ENCODE peak calls at places on chromosomes 7 and 10, in seven cellular contexts. One of them, this sample, is unnamed.

GRCh38 chr7:134602921-134603394 is 43.7 kb upstream of the BPGM start:
- DNase-seq in mammary epithelial cell: no peak
- DNase-seq in HCT116: no peak
- DNase-seq in neural progenitor cell: no peak
- DNase-seq in IMR-90: peak; percentile 28
- DNase-seq in GM23248: peak; percentile 69
- DNase-seq in mesenchymal stem cell: peak; percentile 54
- DNase-seq in this sample: no peak

GRCh38 chr10:108204528-108205313 is 1040.2 kb upstream of the SORCS1 start:
- DNase-seq in mammary epithelial cell: peak; percentile 55
- DNase-seq in HCT116: no peak
- DNase-seq in neural progenitor cell: peak; percentile 78
- DNase-seq in IMR-90: no peak
- DNase-seq in GM23248: peak; percentile 78
- DNase-seq in mesenchymal stem cell: no peak
- DNase-seq in this sample: no peak

GRCh38 chr7:103989200-103989784 is at the start of gene RELN:
- DNase-seq in mammary epithelial cell: peak; percentile 28
- DNase-seq in HCT116: no peak
- DNase-seq in neural progenitor cell: peak; percentile 74
- DNase-seq in IMR-90: peak; percentile 17
- DNase-seq in GM23248: peak; percentile 53
- DNase-seq in mesenchymal stem cell: peak; percentile 19
- DNase-seq in this sample: peak; percentile 73

GRCh38 chr7:137916980-137917645 is 70.3 kb upstream of the DGKI start:
- DNase-seq in mammary epithelial cell: no peak
- DNase-seq in HCT116: no peak
- DNase-seq in neural progenitor cell: no peak
- DNase-seq in IMR-90: no peak
- DNase-seq in GM23248: no peak
- DNase-seq in mesenchymal stem cell: peak; percentile 73
- DNase-seq in this sample: no peak

GRCh38 chr10:117544729-117545140 is 2.2 kb downstream of the EMX2 start:
- DNase-seq in mammary epithelial cell: no peak
- DNase-seq in HCT116: no peak
- DNase-seq in neural progenitor cell: peak; percentile 61
- DNase-seq in IMR-90: no peak
- DNase-seq in GM23248: peak; percentile 57
- DNase-seq in mesenchymal stem cell: no peak
- DNase-seq in this sample: peak; percentile 93

GRCh38 chr10:88064608-88065383 is 201.4 kb downstream of the PTEN start:
- DNase-seq in mammary epithelial cell: no peak
- DNase-seq in HCT116: no peak
- DNase-seq in neural progenitor cell: no peak
- DNase-seq in IMR-90: peak; percentile 62
- DNase-seq in GM23248: peak; percentile 67
- DNase-seq in mesenchymal stem cell: peak; percentile 72
- DNase-seq in this sample: no peak

GRCh38 chr10:80552151-80552646 is 14.5 kb downstream of the SH2D4B start:
- DNase-seq in mammary epithelial cell: no peak
- DNase-seq in HCT116: no peak
- DNase-seq in neural progenitor cell: peak; percentile 89
- DNase-seq in IMR-90: no peak
- DNase-seq in GM23248: no peak
- DNase-seq in mesenchymal stem cell: no peak
- DNase-seq in this sample: no peak

GRCh38 chr7:159229683-159230475 is 85.2 kb upstream of the VIPR2 start:
- DNase-seq in mammary epithelial cell: no peak
- DNase-seq in HCT116: no peak
- DNase-seq in neural progenitor cell: no peak
- DNase-seq in IMR-90: no peak
- DNase-seq in GM23248: no peak
- DNase-seq in mesenchymal stem cell: no peak
- DNase-seq in this sample: no peak

GRCh38 chr7:33248663-33249062 is 119.3 kb downstream of the BBS9 start:
- DNase-seq in mammary epithelial cell: no peak
- DNase-seq in HCT116: no peak
- DNase-seq in neural progenitor cell: no peak
- DNase-seq in IMR-90: peak; percentile 7
- DNase-seq in GM23248: no peak
- DNase-seq in mesenchymal stem cell: no peak
- DNase-seq in this sample: no peak

GRCh38 chr10:100999742-101000601 is at the start of gene LZTS2:
- DNase-seq in mammary epithelial cell: peak; percentile 35
- DNase-seq in HCT116: no peak
- DNase-seq in neural progenitor cell: peak; percentile 58
- DNase-seq in IMR-90: no peak
- DNase-seq in GM23248: peak; percentile 76
- DNase-seq in mesenchymal stem cell: peak; percentile 52
- DNase-seq in this sample: peak; percentile 96

GRCh38 chr7:43248961-43249807 is 136.7 kb downstream of the HECW1 start:
- DNase-seq in mammary epithelial cell: no peak
- DNase-seq in HCT116: peak; percentile 33
- DNase-seq in neural progenitor cell: no peak
- DNase-seq in IMR-90: peak; percentile 77
- DNase-seq in GM23248: peak; percentile 91
- DNase-seq in mesenchymal stem cell: peak; percentile 82
- DNase-seq in this sample: peak; percentile 85

GRCh38 chr10:22268503-22268902 is 47.7 kb upstream of the COMMD3 start:
- DNase-seq in mammary epithelial cell: no peak
- DNase-seq in HCT116: no peak
- DNase-seq in neural progenitor cell: no peak
- DNase-seq in IMR-90: no peak
- DNase-seq in GM23248: no peak
- DNase-seq in mesenchymal stem cell: no peak
- DNase-seq in this sample: no peak

GRCh38 chr10:29104661-29105369 is 184.1 kb upstream of the LYZL1 start:
- DNase-seq in mammary epithelial cell: no peak
- DNase-seq in HCT116: no peak
- DNase-seq in neural progenitor cell: no peak
- DNase-seq in IMR-90: peak; percentile 16
- DNase-seq in GM23248: no peak
- DNase-seq in mesenchymal stem cell: no peak
- DNase-seq in this sample: no peak

GRCh38 chr10:79007843-79008319 is 60.9 kb upstream of the ZMIZ1 start:
- DNase-seq in mammary epithelial cell: no peak
- DNase-seq in HCT116: no peak
- DNase-seq in neural progenitor cell: no peak
- DNase-seq in IMR-90: no peak
- DNase-seq in GM23248: peak; percentile 50
- DNase-seq in mesenchymal stem cell: peak; percentile 61
- DNase-seq in this sample: no peak

GRCh38 chr10:103442031-103442461 is 10.1 kb downstream of the CALHM2 start:
- DNase-seq in mammary epithelial cell: no peak
- DNase-seq in HCT116: no peak
- DNase-seq in neural progenitor cell: no peak
- DNase-seq in IMR-90: peak; percentile 55
- DNase-seq in GM23248: peak; percentile 40
- DNase-seq in mesenchymal stem cell: peak; percentile 76
- DNase-seq in this sample: peak; percentile 95

GRCh38 chr10:21445161-21445560 is 80.3 kb downstream of the SKIDA1 start:
- DNase-seq in mammary epithelial cell: no peak
- DNase-seq in HCT116: no peak
- DNase-seq in neural progenitor cell: no peak
- DNase-seq in IMR-90: no peak
- DNase-seq in GM23248: no peak
- DNase-seq in mesenchymal stem cell: no peak
- DNase-seq in this sample: no peak

GRCh38 chr7:91355680-91356435 is 91.6 kb downstream of the FZD1 start:
- DNase-seq in mammary epithelial cell: no peak
- DNase-seq in HCT116: no peak
- DNase-seq in neural progenitor cell: peak; percentile 36
- DNase-seq in IMR-90: no peak
- DNase-seq in GM23248: no peak
- DNase-seq in mesenchymal stem cell: no peak
- DNase-seq in this sample: no peak

GRCh38 chr10:86596266-86596665 is 58.1 kb upstream of the OPN4 start:
- DNase-seq in mammary epithelial cell: no peak
- DNase-seq in HCT116: no peak
- DNase-seq in neural progenitor cell: no peak
- DNase-seq in IMR-90: no peak
- DNase-seq in GM23248: peak; percentile 42
- DNase-seq in mesenchymal stem cell: no peak
- DNase-seq in this sample: no peak

GRCh38 chr10:58028597-58029366 is 238.9 kb downstream of the IPMK start:
- DNase-seq in mammary epithelial cell: peak; percentile 74
- DNase-seq in HCT116: no peak
- DNase-seq in neural progenitor cell: no peak
- DNase-seq in IMR-90: peak; percentile 89
- DNase-seq in GM23248: peak; percentile 94
- DNase-seq in mesenchymal stem cell: peak; percentile 58
- DNase-seq in this sample: peak; percentile 87

DNA sequence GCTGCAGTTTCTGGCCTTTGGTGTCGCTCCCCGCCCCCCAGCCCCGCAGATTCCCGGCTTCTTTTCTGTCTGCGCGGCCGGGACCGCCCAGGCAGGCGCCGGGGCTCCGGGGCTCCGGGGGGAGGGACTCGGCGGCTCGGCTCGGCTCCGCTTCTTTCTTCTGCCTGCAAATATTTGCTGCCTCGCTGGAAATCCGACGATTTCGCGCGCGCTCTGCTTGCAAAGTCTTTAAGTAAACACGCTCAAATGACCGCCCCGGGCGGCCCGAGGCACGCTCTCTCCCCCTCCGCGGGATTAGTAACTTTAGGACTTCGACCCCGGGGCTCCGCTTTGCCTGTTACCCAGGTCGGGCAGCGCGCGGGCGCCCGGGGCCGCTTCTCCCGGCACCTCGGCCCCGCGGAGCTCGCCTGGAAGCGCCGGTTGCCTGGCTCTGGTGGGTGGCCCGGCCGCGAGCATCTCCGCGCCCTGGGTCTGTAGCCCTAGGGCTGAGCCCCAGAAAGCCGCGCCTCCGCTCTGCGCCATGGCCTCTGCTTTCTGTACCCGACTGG is 3.9 kb upstream of the GATA3 start:
- DNase-seq in mammary epithelial cell: peak; percentile 65
- DNase-seq in HCT116: no peak
- DNase-seq in neural progenitor cell: peak; percentile 87
- DNase-seq in IMR-90: peak; percentile 18
- DNase-seq in GM23248: peak; percentile 44
- DNase-seq in mesenchymal stem cell: peak; percentile 46
- DNase-seq in this sample: peak; percentile 91
- H2AFZ ChIP-seq in mammary epithelial cell: peak overlapping the region; percentile 92
- H2AFZ ChIP-seq in HCT116: no peak overlapping the region
- H2AFZ ChIP-seq in neural progenitor cell: no peak overlapping the region
- H2AFZ ChIP-seq in IMR-90: peak overlapping the region; percentile 6
- H2AFZ ChIP-seq in GM23248: peak overlapping the region; percentile 55
- H2AFZ ChIP-seq in mesenchymal stem cell: no peak overlapping the region
- H2AFZ ChIP-seq in this sample: no peak overlapping the region

GRCh38 chr7:150435390-150436073 is 14.9 kb upstream of the GIMAP8 start:
- DNase-seq in mammary epithelial cell: no peak
- DNase-seq in HCT116: no peak
- DNase-seq in neural progenitor cell: no peak
- DNase-seq in IMR-90: no peak
- DNase-seq in GM23248: no peak
- DNase-seq in mesenchymal stem cell: no peak
- DNase-seq in this sample: no peak

GRCh38 chr7:150435047-150435389 is 15.4 kb upstream of the GIMAP8 start:
- DNase-seq in mammary epithelial cell: no peak
- DNase-seq in HCT116: no peak
- DNase-seq in neural progenitor cell: no peak
- DNase-seq in IMR-90: no peak
- DNase-seq in GM23248: no peak
- DNase-seq in mesenchymal stem cell: no peak
- DNase-seq in this sample: no peak

GRCh38 chr7:150431839-150432658 is 18.4 kb upstream of the GIMAP8 start:
- DNase-seq in mammary epithelial cell: no peak
- DNase-seq in HCT116: no peak
- DNase-seq in neural progenitor cell: no peak
- DNase-seq in IMR-90: no peak
- DNase-seq in GM23248: no peak
- DNase-seq in mesenchymal stem cell: no peak
- DNase-seq in this sample: no peak

GRCh38 chr7:150434240-150434639 is 16.2 kb upstream of the GIMAP8 start:
- DNase-seq in mammary epithelial cell: no peak
- DNase-seq in HCT116: no peak
- DNase-seq in neural progenitor cell: no peak
- DNase-seq in IMR-90: no peak
- DNase-seq in GM23248: no peak
- DNase-seq in mesenchymal stem cell: no peak
- DNase-seq in this sample: no peak

GRCh38 chr7:150432915-150433892 is 17.2 kb upstream of the GIMAP8 start:
- DNase-seq in mammary epithelial cell: no peak
- DNase-seq in HCT116: no peak
- DNase-seq in neural progenitor cell: no peak
- DNase-seq in IMR-90: no peak
- DNase-seq in GM23248: no peak
- DNase-seq in mesenchymal stem cell: no peak
- DNase-seq in this sample: no peak
- H2AFZ ChIP-seq in mammary epithelial cell: no peak overlapping the region
- H2AFZ ChIP-seq in HCT116: no peak overlapping the region
- H2AFZ ChIP-seq in neural progenitor cell: no peak overlapping the region
- H2AFZ ChIP-seq in IMR-90: no peak overlapping the region
- H2AFZ ChIP-seq in GM23248: no peak overlapping the region
- H2AFZ ChIP-seq in mesenchymal stem cell: no peak overlapping the region
- H2AFZ ChIP-seq in this sample: no peak overlapping the region

DNA sequence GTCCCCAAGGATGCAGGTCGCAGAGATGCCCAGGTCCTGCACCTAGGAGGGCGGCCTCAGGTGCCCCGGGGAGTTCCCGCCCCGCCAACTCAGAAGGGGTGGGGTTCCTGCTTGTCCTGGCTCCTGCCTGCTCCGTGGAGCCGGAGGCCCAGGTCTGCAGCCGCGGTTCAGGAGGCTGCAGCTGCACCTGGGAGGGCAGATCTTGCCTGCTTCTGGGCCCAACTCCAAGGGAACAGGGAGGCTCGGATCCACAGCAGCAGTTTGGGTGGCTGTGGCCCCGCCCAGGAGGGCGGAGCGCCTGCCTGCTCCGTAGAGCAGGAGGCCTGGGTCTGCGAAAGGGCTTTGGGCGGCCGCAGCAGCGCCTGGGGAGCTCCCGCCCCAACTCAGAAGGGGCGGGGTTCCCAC is 108.2 kb upstream of the EGR2 start:
- DNase-seq in mammary epithelial cell: peak; percentile 72
- DNase-seq in HCT116: peak; percentile 49
- DNase-seq in neural progenitor cell: peak; percentile 61
- DNase-seq in IMR-90: no peak
- DNase-seq in GM23248: no peak
- DNase-seq in mesenchymal stem cell: no peak
- DNase-seq in this sample: no peak
- H2AFZ ChIP-seq in mammary epithelial cell: peak overlapping the region; percentile 88
- H2AFZ ChIP-seq in HCT116: peak overlapping the region; percentile 95
- H2AFZ ChIP-seq in neural progenitor cell: peak overlapping the region; percentile 73
- H2AFZ ChIP-seq in IMR-90: no peak overlapping the region
- H2AFZ ChIP-seq in GM23248: no peak overlapping the region
- H2AFZ ChIP-seq in mesenchymal stem cell: peak overlapping the region; percentile 64
- H2AFZ ChIP-seq in this sample: no peak overlapping the region

GRCh38 chr7:146119016-146119415 is 2.4 kb downstream of the CNTNAP2 start:
- DNase-seq in mammary epithelial cell: no peak
- DNase-seq in HCT116: no peak
- DNase-seq in neural progenitor cell: no peak
- DNase-seq in IMR-90: no peak
- DNase-seq in GM23248: no peak
- DNase-seq in mesenchymal stem cell: no peak
- DNase-seq in this sample: no peak

GRCh38 chr7:146112755-146113154 is 3.8 kb upstream of the CNTNAP2 start:
- DNase-seq in mammary epithelial cell: no peak
- DNase-seq in HCT116: no peak
- DNase-seq in neural progenitor cell: no peak
- DNase-seq in IMR-90: no peak
- DNase-seq in GM23248: no peak
- DNase-seq in mesenchymal stem cell: no peak
- DNase-seq in this sample: no peak

GRCh38 chr7:146116452-146117219 is at the start of gene CNTNAP2:
- DNase-seq in mammary epithelial cell: no peak
- DNase-seq in HCT116: no peak
- DNase-seq in neural progenitor cell: peak; percentile 85
- DNase-seq in IMR-90: no peak
- DNase-seq in GM23248: peak; percentile 10
- DNase-seq in mesenchymal stem cell: peak; percentile 53
- DNase-seq in this sample: peak; percentile 76

GRCh38 chr7:146115665-146116451 is 743 bp upstream of the CNTNAP2 start:
- DNase-seq in mammary epithelial cell: peak; percentile 3
- DNase-seq in HCT116: no peak
- DNase-seq in neural progenitor cell: peak; percentile 96
- DNase-seq in IMR-90: no peak
- DNase-seq in GM23248: peak; percentile 29
- DNase-seq in mesenchymal stem cell: peak; percentile 63
- DNase-seq in this sample: peak; percentile 90
- H2AFZ ChIP-seq in mammary epithelial cell: no peak overlapping the region
- H2AFZ ChIP-seq in HCT116: no peak overlapping the region
- H2AFZ ChIP-seq in neural progenitor cell: peak overlapping the region; percentile 84
- H2AFZ ChIP-seq in IMR-90: no peak overlapping the region
- H2AFZ ChIP-seq in GM23248: peak overlapping the region; percentile 61
- H2AFZ ChIP-seq in mesenchymal stem cell: peak overlapping the region; percentile 89
- H2AFZ ChIP-seq in this sample: peak overlapping the region; percentile 51